ENCODE peak calls at places on chromosomes 5 and 9, in four cellular contexts. V is GM23338, D is psoas muscle, A is adrenal gland. G is an unnamed sample.
A peak's percentile ranks its signal among the peaks of the same experiment; 100 is the strongest.

GRCh38 chr9:13033959-13034695 is 245.4 kb downstream of the MPDZ start:
- DNase-seq in V (peak; percentile 82), D (peak; percentile 66), A (peak; percentile 61), G (peak; percentile 48)

GRCh38 chr5:132086277-132086794 is 12.7 kb downstream of the CSF2 start:
- DNase-seq in V (no peak), A (peak; percentile 68), D (peak; percentile 71), G (peak; percentile 48)

GRCh38 chr5:111706345-111706744 is 50.6 kb downstream of the NREP start:
- DNase-seq in V (no peak), A (no peak), D (no peak), G (no peak)

GRCh38 chr5:132473019-132473531 is 17.5 kb downstream of the IRF1 start:
- DNase-seq in V (no peak), A (no peak), D (no peak), G (no peak)

GRCh38 chr5:6493681-6494454 is 45.2 kb downstream of the UBE2QL1 start:
- DNase-seq in V (no peak), D (no peak), A (no peak), G (no peak)

GRCh38 chr5:172441262-172441751 is 13.0 kb downstream of the SH3PXD2B start:
- DNase-seq in A (peak; percentile 95), V (no peak), D (peak; percentile 74), G (peak; percentile 60)

GRCh38 chr9:124502711-124503702 is 4.2 kb downstream of the NR5A1 start:
- DNase-seq in D (no peak), A (peak; percentile 42), V (peak; percentile 74), G (no peak)

GRCh38 chr5:119290161-119290569 is 65.7 kb upstream of the TNFAIP8 start:
- DNase-seq in V (no peak), A (no peak), D (no peak), G (no peak)

GRCh38 chr9:3960661-3961144 is 339.2 kb downstream of the GLIS3 start:
- DNase-seq in V (no peak), D (no peak), A (no peak), G (no peak)

GRCh38 chr5:168261212-168261575 is 30.3 kb upstream of the WWC1 start:
- DNase-seq in D (no peak), A (no peak), V (no peak), G (no peak)

GRCh38 chr9:38207247-38207778 is 138.3 kb upstream of the SHB start:
- DNase-seq in A (no peak), D (no peak), V (no peak), G (no peak)

GRCh38 chr9:26955222-26955903 is 849 bp upstream of the IFT74 start:
- DNase-seq in V (no peak), A (no peak), D (no peak), G (no peak)

GRCh38 chr5:178384815-178385471 is 152.3 kb upstream of the PHYKPL start:
- DNase-seq in V (no peak), A (no peak), D (no peak), G (no peak)

GRCh38 chr5:127746756-127747155 is 43.6 kb downstream of the CCDC192 start:
- DNase-seq in A (no peak), V (no peak), D (no peak), G (no peak)

GRCh38 chr5:159764283-159764927 is 151.9 kb upstream of the ADRA1B start:
- DNase-seq in D (no peak), V (no peak), A (peak; percentile 59), G (no peak)

GRCh38 chr5:176643491-176644219 is 3.6 kb upstream of the TSPAN17 start:
- DNase-seq in D (no peak), A (no peak), V (no peak), G (no peak)

GRCh38 chr5:109874108-109874507 is 184.4 kb downstream of the MAN2A1 start:
- DNase-seq in D (no peak), V (no peak), A (no peak), G (no peak)

GRCh38 chr5:151115272-151115905 is 34.6 kb upstream of the TNIP1 start:
- DNase-seq in D (peak; percentile 88), A (peak; percentile 86), V (peak; percentile 84), G (peak; percentile 86)

GRCh38 chr5:111099058-111099778 is 7.1 kb downstream of the WDR36 start:
- DNase-seq in D (no peak), A (no peak), V (no peak), G (no peak)

GRCh38 chr9:129240581-129241211 is 62.6 kb upstream of the IER5L start:
- DNase-seq in V (no peak), D (peak; percentile 19), A (no peak), G (no peak)

GRCh38 chr9:136773386-136774044 is 9.2 kb upstream of the LCN15 start:
- DNase-seq in D (peak; percentile 60), V (peak; percentile 89), A (no peak), G (no peak)

GRCh38 chr9:133869674-133870419 is 122.3 kb downstream of the VAV2 start:
- DNase-seq in V (no peak), D (no peak), A (no peak), G (no peak)

GRCh38 chr9:95504053-95504963 is 12.5 kb downstream of the PTCH1 start:
- DNase-seq in V (peak; percentile 84), D (no peak), A (peak; percentile 31), G (no peak)

GRCh38 chr9:95506692-95507455 is 9.9 kb downstream of the PTCH1 start:
- DNase-seq in V (peak; percentile 67), A (peak; percentile 54), D (peak; percentile 74), G (no peak)

GRCh38 chr9:95506438-95506691 is 10.4 kb downstream of the PTCH1 start:
- DNase-seq in V (no peak), A (peak; percentile 29), D (no peak), G (peak; percentile 28)

GRCh38 chr9:95505072-95505471 is 11.7 kb downstream of the PTCH1 start:
- DNase-seq in V (peak; percentile 66), D (no peak), A (no peak), G (no peak)

DNA sequence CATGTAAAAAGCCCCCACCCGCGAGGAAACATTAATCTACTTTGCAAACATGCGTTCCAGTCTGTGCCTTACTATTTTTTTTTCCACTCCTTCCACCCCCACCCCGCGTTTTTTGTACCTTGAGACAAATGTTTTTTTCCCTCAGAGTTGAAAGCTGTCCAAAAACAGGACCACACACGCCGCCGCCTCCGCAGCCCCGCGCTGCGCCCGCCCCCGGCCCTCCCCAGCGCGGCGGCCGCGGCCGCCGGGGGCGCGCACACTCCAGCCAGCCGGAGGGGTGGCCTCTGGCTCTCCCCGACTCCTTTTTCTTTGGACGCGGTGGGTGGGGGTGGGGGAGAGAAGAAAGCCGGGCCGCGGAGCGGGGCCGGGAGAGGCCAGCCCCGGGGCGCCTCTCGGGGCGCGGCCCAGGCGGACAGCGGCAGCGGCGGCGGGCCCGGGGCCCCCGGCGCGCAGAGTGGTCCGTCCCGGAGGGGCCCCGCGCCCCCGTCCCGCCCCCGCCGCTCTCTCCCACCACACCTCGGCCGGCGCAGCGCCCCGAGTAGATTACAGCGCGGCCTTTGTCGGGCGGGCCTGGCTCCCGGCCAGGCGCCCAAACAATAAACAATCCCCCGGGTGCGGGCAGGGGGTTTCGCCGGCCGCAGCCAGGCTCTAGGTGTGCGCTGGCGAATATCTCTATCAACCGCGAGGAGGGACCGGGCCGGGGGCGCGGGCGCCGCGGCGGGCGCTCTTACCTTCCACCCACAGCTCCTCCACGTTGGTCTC is 10.9 kb downstream of the PTCH1 start:
- DNase-seq in V (peak; percentile 77), D (peak; percentile 67), A (peak; percentile 42), G (peak; percentile 52)
- H3K27me3 ChIP-seq in V (no peaks in the 10 kb centered on the region), D (no peaks in the 10 kb centered on the region), A (no peaks in the 10 kb centered on the region), G (no peaks in the 10 kb centered on the region)

GRCh38 chr9:7342721-7343120 is 456.9 kb downstream of the DMAC1 start:
- DNase-seq in V (no peak), D (no peak), A (no peak), G (no peak)

GRCh38 chr9:7338586-7339281 is 460.8 kb downstream of the DMAC1 start:
- DNase-seq in V (no peak), D (no peak), A (no peak), G (no peak)

GRCh38 chr9:7340451-7340850 is 459.1 kb downstream of the DMAC1 start:
- DNase-seq in V (no peak), D (no peak), A (no peak), G (no peak)

GRCh38 chr9:7341571-7341970 is 458.0 kb downstream of the DMAC1 start:
- DNase-seq in V (no peak), A (no peak), D (no peak), G (no peak)

DNA sequence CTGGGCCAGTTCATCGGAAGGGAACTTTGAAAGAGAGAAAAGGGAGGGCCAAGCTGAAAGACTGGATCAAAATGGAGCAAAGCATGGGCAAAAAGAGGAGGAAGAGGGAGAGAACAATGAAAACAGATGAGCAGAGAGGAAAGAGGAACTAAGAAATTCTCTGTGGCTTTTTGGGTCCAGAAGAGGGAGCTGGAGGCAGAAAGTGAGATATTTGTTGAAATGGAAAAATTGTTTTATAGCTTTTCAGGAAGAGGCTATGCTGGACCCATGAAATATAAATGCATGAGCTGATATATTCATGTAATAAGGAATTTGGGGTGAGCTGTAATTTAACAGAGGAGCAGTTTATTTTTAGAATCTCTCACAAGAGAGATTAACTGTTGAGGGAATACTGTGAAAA is 457.3 kb downstream of the DMAC1 start:
- DNase-seq in A (no peak), D (no peak), V (peak; percentile 11), G (no peak)
- TF ChIP-seq CTCF in A (peak; percentile 22), D (peak; percentile 10), V (no peak), G (no peak)

GRCh38 chr5:107425541-107426031 is 245.2 kb downstream of the EFNA5 start:
- DNase-seq in A (no peak), V (no peak), D (no peak), G (no peak)

GRCh38 chr5:107424461-107424860 is 246.3 kb downstream of the EFNA5 start:
- DNase-seq in D (no peak), A (no peak), V (no peak), G (no peak)

GRCh38 chr5:107422494-107422893 is 248.2 kb downstream of the EFNA5 start:
- DNase-seq in A (no peak), V (peak; percentile 30), D (no peak), G (no peak)

GRCh38 chr5:107428303-107428761 is 242.4 kb downstream of the EFNA5 start:
- DNase-seq in D (no peak), V (no peak), A (no peak), G (no peak)

DNA sequence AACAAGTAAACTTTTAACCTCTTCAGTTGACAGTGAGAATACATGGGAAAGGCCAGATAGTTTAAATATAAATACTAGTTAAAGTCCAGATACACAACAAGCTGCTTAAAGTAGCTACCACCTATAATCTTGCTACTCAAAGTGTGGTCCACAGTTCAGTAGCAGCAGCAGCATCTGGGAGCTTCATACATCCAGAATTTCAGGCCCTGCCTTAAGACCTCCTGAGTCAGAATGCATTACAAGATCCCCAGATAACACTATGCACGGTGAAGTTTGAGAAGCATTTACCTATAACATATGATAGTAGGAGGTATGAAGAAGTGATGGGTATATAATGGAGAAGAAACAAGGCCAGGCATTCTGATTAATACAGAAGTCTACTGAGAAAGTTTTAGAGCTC is 244.5 kb downstream of the EFNA5 start:
- DNase-seq in D (no peak), A (no peak), V (no peak), G (no peak)
- H3K27ac ChIP-seq in D (no peak overlapping the region), A (no peak overlapping the region), V (no peak overlapping the region), G (no peak overlapping the region)

DNA sequence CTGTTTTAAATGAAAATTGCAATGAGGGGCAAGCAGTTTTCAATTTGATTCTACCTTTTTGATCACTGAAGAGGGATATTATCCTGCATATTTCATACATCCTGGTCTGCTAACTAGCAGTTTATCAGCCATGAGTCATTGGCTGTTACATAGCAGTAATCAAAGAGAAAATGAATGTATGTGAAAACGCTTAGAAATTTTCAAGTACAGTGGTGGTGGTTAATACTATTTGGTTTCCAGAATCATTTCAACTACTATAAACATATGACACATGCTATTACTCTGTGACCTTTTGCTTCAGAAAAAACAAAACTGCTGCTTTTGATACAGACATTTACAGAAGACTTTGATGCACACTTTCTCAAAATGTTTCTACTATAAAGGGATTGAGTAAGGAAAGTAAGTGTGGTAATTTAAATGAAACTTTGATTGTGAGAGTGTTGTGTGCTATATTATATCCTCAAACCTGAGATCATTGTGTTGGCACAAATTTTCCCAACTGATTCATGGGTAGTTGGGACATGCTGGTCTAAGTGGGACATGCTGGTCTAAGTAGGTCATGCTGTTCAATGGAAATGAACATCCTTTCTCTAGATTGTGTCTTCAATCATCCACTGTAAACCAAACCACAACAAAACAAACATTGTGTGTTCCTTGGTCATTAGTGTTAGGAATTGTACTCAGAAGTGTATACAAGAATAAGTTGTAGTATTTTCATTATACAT is 5.1 kb downstream of the RNF14 start:
- DNase-seq in V (no peak), D (no peak), A (no peak), G (no peak)
- H3K27me3 ChIP-seq in V (no peaks in the 10 kb centered on the region), D (no peaks in the 10 kb centered on the region), A (no peaks in the 10 kb centered on the region), G (no peaks in the 10 kb centered on the region)